ENCODE peak calls at places on chromosomes 11 and 22, in six cellular contexts. One of them, this sample, is unnamed.

GRCh38 chr11:57562596-57562995 is 4.9 kb downstream of the UBE2L6 start:
- DNase-seq in right atrium auricular region: no peak
- DNase-seq in fibroblast of the aortic adventitia: no peak
- DNase-seq in right lobe of liver: no peak
- DNase-seq in kidney: no peak
- DNase-seq in sigmoid colon: no peak
- DNase-seq in this sample: no peak

GRCh38 chr11:110438017-110438416 is 8.3 kb downstream of the FDX1 start:
- DNase-seq in kidney: no peak
- DNase-seq in fibroblast of the aortic adventitia: no peak
- DNase-seq in right lobe of liver: no peak
- DNase-seq in sigmoid colon: no peak
- DNase-seq in right atrium auricular region: no peak
- DNase-seq in this sample: no peak

GRCh38 chr22:49299821-49300231 is 527.8 kb downstream of the BRD1 start:
- DNase-seq in sigmoid colon: no peak
- DNase-seq in kidney: no peak
- DNase-seq in fibroblast of the aortic adventitia: no peak
- DNase-seq in right lobe of liver: no peak
- DNase-seq in right atrium auricular region: peak; percentile 50
- DNase-seq in this sample: no peak

GRCh38 chr11:78889698-78890097 is 315.0 kb upstream of the NARS2 start:
- DNase-seq in fibroblast of the aortic adventitia: no peak
- DNase-seq in kidney: no peak
- DNase-seq in right atrium auricular region: no peak
- DNase-seq in right lobe of liver: no peak
- DNase-seq in sigmoid colon: no peak
- DNase-seq in this sample: no peak

GRCh38 chr11:450809-451451 is 851 bp downstream of the PTDSS2 start:
- DNase-seq in right atrium auricular region: peak; percentile 69
- DNase-seq in right lobe of liver: peak; percentile 81
- DNase-seq in kidney: peak; percentile 90
- DNase-seq in sigmoid colon: peak; percentile 83
- DNase-seq in fibroblast of the aortic adventitia: peak; percentile 59
- DNase-seq in this sample: peak; percentile 10

GRCh38 chr11:41947392-41947791 is 487.9 kb upstream of the LRRC4C start:
- DNase-seq in kidney: peak; percentile 52
- DNase-seq in fibroblast of the aortic adventitia: no peak
- DNase-seq in right atrium auricular region: no peak
- DNase-seq in sigmoid colon: no peak
- DNase-seq in right lobe of liver: peak; percentile 46
- DNase-seq in this sample: no peak

GRCh38 chr11:69297926-69298777 is 4.2 kb downstream of the MYEOV start:
- DNase-seq in fibroblast of the aortic adventitia: peak; percentile 85
- DNase-seq in right lobe of liver: peak; percentile 82
- DNase-seq in kidney: peak; percentile 96
- DNase-seq in sigmoid colon: peak; percentile 83
- DNase-seq in right atrium auricular region: peak; percentile 93
- DNase-seq in this sample: no peak

GRCh38 chr22:24424001-24424900 is 3.1 kb upstream of the ADORA2A start:
- DNase-seq in fibroblast of the aortic adventitia: no peak
- DNase-seq in kidney: peak; percentile 78
- DNase-seq in sigmoid colon: no peak
- DNase-seq in right lobe of liver: no peak
- DNase-seq in right atrium auricular region: no peak
- DNase-seq in this sample: no peak

GRCh38 chr11:69904331-69905201 is 85.3 kb upstream of the FGF3 start:
- DNase-seq in fibroblast of the aortic adventitia: no peak
- DNase-seq in sigmoid colon: no peak
- DNase-seq in right atrium auricular region: no peak
- DNase-seq in right lobe of liver: peak; percentile 35
- DNase-seq in kidney: peak; percentile 34
- DNase-seq in this sample: no peak

GRCh38 chr11:72712168-72712721 is 38.0 kb upstream of the PDE2A start:
- DNase-seq in fibroblast of the aortic adventitia: no peak
- DNase-seq in kidney: peak; percentile 87
- DNase-seq in right lobe of liver: peak; percentile 77
- DNase-seq in right atrium auricular region: peak; percentile 74
- DNase-seq in sigmoid colon: peak; percentile 79
- DNase-seq in this sample: no peak

GRCh38 chr11:61891331-61892084 is at the start of gene FADS3:
- DNase-seq in fibroblast of the aortic adventitia: peak; percentile 67
- DNase-seq in right atrium auricular region: peak; percentile 92
- DNase-seq in kidney: peak; percentile 96
- DNase-seq in right lobe of liver: peak; percentile 92
- DNase-seq in sigmoid colon: peak; percentile 94
- DNase-seq in this sample: no peak
- TF ChIP-seq CTCF in fibroblast of the aortic adventitia: no peak
- TF ChIP-seq CTCF in right atrium auricular region: no peak
- TF ChIP-seq CTCF in kidney: no peak
- TF ChIP-seq CTCF in right lobe of liver: no peak
- TF ChIP-seq CTCF in sigmoid colon: no peak
- TF ChIP-seq CTCF in this sample: no peak

DNA sequence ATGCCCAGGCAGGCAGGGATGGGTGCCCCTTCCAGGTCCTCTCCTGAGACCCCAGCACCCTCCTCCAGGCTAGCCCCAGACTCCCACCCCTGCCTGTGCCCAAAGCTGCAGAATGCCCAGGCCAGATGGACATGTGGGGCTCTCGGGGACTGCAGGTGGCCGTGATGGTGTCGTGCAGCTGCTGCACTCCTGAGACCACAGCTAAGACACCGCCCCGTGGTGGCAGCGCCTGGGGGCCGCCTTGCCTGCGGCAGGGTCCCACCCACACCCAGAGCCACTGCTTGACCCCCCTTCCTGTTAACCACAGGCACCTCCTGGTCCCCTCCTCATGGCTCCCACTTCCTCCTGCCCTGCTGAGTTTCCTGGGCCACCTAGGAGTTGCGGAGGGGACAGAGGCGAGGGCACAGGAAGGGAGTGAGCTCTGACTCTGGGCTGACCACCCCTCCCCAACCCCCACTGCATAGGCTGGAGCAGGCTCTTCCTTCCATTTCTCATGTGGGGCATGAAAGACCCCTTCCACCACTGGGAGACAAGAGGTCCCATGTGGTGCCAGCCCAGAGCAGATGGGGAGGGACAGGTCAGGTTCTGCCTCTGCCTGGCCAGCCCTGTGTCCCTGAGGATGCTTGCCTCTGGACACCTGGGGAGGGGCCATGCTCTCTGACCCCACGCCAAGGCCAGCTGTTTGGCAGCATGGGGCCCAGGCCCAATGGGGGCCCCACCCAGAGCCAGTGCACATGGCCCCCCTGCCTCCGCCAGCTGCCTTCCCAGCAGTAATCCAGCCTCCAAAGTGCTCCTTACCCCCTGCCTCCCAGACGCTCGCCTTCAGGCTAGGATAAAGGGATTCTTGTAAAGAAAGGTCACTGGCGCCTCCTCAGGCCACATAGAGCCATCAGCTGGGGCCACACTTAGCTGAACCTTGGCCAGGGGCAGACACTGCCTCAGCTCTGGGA is 29.3 kb downstream of the OSBPL5 start:
- DNase-seq in right lobe of liver: peak; percentile 47
- DNase-seq in kidney: peak; percentile 58
- DNase-seq in right atrium auricular region: no peak
- DNase-seq in fibroblast of the aortic adventitia: no peak
- DNase-seq in sigmoid colon: peak; percentile 61
- DNase-seq in this sample: no peak
- TF ChIP-seq CTCF in right lobe of liver: no peak
- TF ChIP-seq CTCF in kidney: no peak
- TF ChIP-seq CTCF in right atrium auricular region: no peak
- TF ChIP-seq CTCF in fibroblast of the aortic adventitia: no peak
- TF ChIP-seq CTCF in sigmoid colon: no peak
- TF ChIP-seq CTCF in this sample: no peak

GRCh38 chr11:12186683-12187082 is 76.3 kb downstream of the MICAL2 start:
- DNase-seq in kidney: no peak
- DNase-seq in right lobe of liver: no peak
- DNase-seq in sigmoid colon: no peak
- DNase-seq in fibroblast of the aortic adventitia: no peak
- DNase-seq in right atrium auricular region: no peak
- DNase-seq in this sample: no peak

GRCh38 chr11:12187399-12187798 is 77.0 kb downstream of the MICAL2 start:
- DNase-seq in fibroblast of the aortic adventitia: no peak
- DNase-seq in sigmoid colon: no peak
- DNase-seq in right atrium auricular region: no peak
- DNase-seq in kidney: no peak
- DNase-seq in right lobe of liver: no peak
- DNase-seq in this sample: no peak

GRCh38 chr11:12184696-12185095 is 74.3 kb downstream of the MICAL2 start:
- DNase-seq in right atrium auricular region: no peak
- DNase-seq in right lobe of liver: no peak
- DNase-seq in fibroblast of the aortic adventitia: no peak
- DNase-seq in sigmoid colon: no peak
- DNase-seq in kidney: no peak
- DNase-seq in this sample: no peak

GRCh38 chr11:12185106-12185690 is 74.8 kb downstream of the MICAL2 start:
- DNase-seq in right atrium auricular region: no peak
- DNase-seq in fibroblast of the aortic adventitia: no peak
- DNase-seq in right lobe of liver: no peak
- DNase-seq in sigmoid colon: no peak
- DNase-seq in kidney: no peak
- DNase-seq in this sample: no peak

DNA sequence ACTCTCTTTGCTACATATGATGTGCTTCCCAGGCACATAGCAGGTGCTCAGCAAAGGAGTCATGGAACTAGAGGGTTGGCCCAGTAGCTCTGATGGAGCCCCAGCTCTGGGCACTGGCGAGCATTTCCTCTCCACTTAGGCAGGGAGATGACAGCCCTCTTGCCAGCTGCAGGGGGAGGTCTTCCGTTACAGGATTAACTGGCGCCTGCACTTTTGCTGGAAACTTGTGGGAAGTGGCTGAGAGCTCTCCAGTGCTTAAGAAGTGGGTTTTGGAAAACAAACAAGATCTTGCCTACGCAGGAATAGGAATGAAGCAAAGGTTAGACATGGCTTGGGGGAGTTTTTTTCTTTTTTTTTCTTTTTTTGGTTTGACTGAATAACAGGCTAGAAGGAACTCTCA is 75.5 kb downstream of the MICAL2 start:
- DNase-seq in fibroblast of the aortic adventitia: no peak
- DNase-seq in right atrium auricular region: no peak
- DNase-seq in kidney: no peak
- DNase-seq in sigmoid colon: no peak
- DNase-seq in right lobe of liver: no peak
- DNase-seq in this sample: no peak
- TF ChIP-seq CTCF in fibroblast of the aortic adventitia: no peak
- TF ChIP-seq CTCF in right atrium auricular region: no peak
- TF ChIP-seq CTCF in kidney: no peak
- TF ChIP-seq CTCF in sigmoid colon: no peak
- TF ChIP-seq CTCF in right lobe of liver: no peak
- TF ChIP-seq CTCF in this sample: no peak

GRCh38 chr11:20457934-20458333 is 70.4 kb downstream of the PRMT3 start:
- DNase-seq in kidney: no peak
- DNase-seq in right atrium auricular region: no peak
- DNase-seq in right lobe of liver: no peak
- DNase-seq in fibroblast of the aortic adventitia: no peak
- DNase-seq in sigmoid colon: no peak
- DNase-seq in this sample: no peak
- TF ChIP-seq CTCF in kidney: no peak
- TF ChIP-seq CTCF in right atrium auricular region: no peak
- TF ChIP-seq CTCF in right lobe of liver: no peak
- TF ChIP-seq CTCF in fibroblast of the aortic adventitia: no peak
- TF ChIP-seq CTCF in sigmoid colon: no peak
- TF ChIP-seq CTCF in this sample: no peak

GRCh38 chr11:129817282-129818051 is 1.8 kb downstream of the TMEM45B start:
- DNase-seq in right atrium auricular region: no peak
- DNase-seq in sigmoid colon: no peak
- DNase-seq in fibroblast of the aortic adventitia: no peak
- DNase-seq in kidney: no peak
- DNase-seq in right lobe of liver: no peak
- DNase-seq in this sample: no peak
- TF ChIP-seq CTCF in right atrium auricular region: no peak
- TF ChIP-seq CTCF in sigmoid colon: no peak
- TF ChIP-seq CTCF in fibroblast of the aortic adventitia: no peak
- TF ChIP-seq CTCF in kidney: no peak
- TF ChIP-seq CTCF in right lobe of liver: no peak
- TF ChIP-seq CTCF in this sample: no peak

GRCh38 chr11:132077416-132077815 is 707.0 kb downstream of the NTM start:
- DNase-seq in kidney: no peak
- DNase-seq in fibroblast of the aortic adventitia: no peak
- DNase-seq in right atrium auricular region: no peak
- DNase-seq in sigmoid colon: no peak
- DNase-seq in right lobe of liver: no peak
- DNase-seq in this sample: no peak

GRCh38 chr11:132075447-132075846 is 705.0 kb downstream of the NTM start:
- DNase-seq in sigmoid colon: no peak
- DNase-seq in fibroblast of the aortic adventitia: no peak
- DNase-seq in right atrium auricular region: no peak
- DNase-seq in right lobe of liver: no peak
- DNase-seq in kidney: no peak
- DNase-seq in this sample: no peak

GRCh38 chr11:132072044-132072879 is 701.8 kb downstream of the NTM start:
- DNase-seq in right atrium auricular region: no peak
- DNase-seq in fibroblast of the aortic adventitia: peak; percentile 96
- DNase-seq in kidney: no peak
- DNase-seq in right lobe of liver: no peak
- DNase-seq in sigmoid colon: no peak
- DNase-seq in this sample: peak; percentile 99

GRCh38 chr11:132072880-132073213 is 702.4 kb downstream of the NTM start:
- DNase-seq in kidney: no peak
- DNase-seq in sigmoid colon: no peak
- DNase-seq in right lobe of liver: no peak
- DNase-seq in right atrium auricular region: no peak
- DNase-seq in fibroblast of the aortic adventitia: peak; percentile 76
- DNase-seq in this sample: no peak

DNA sequence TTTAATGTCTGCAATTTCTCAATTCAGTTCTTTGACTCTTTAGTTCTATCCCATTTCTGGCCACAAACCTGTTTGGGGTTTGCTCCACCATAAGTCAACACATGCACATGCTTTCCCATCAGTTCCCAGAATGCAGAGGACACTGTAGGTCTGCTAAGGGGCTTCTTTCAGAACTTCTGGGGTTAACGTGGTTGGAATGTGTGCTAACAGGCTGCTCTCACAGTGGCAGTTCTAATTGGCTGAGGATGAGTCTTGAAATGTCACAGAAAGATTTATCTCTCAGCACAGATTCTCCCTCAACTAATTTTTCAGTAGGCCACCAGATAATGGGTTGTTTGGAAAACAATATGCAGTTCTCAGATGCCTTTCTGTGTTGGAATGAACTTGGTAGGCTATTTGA is 703.4 kb downstream of the NTM start:
- DNase-seq in kidney: no peak
- DNase-seq in right lobe of liver: no peak
- DNase-seq in right atrium auricular region: no peak
- DNase-seq in fibroblast of the aortic adventitia: no peak
- DNase-seq in sigmoid colon: no peak
- DNase-seq in this sample: no peak
- TF ChIP-seq CTCF in kidney: no peak
- TF ChIP-seq CTCF in right lobe of liver: no peak
- TF ChIP-seq CTCF in right atrium auricular region: no peak
- TF ChIP-seq CTCF in fibroblast of the aortic adventitia: no peak
- TF ChIP-seq CTCF in sigmoid colon: no peak
- TF ChIP-seq CTCF in this sample: no peak

GRCh38 chr11:66344550-66345315 is at the start of gene BRMS1:
- DNase-seq in sigmoid colon: peak; percentile 99
- DNase-seq in right lobe of liver: peak; percentile 99
- DNase-seq in right atrium auricular region: peak; percentile 98
- DNase-seq in fibroblast of the aortic adventitia: peak; percentile 97
- DNase-seq in kidney: peak; percentile 100
- DNase-seq in this sample: peak; percentile 79
- TF ChIP-seq CTCF in sigmoid colon: peak; percentile 12
- TF ChIP-seq CTCF in right lobe of liver: peak; percentile 25
- TF ChIP-seq CTCF in right atrium auricular region: peak; percentile 40
- TF ChIP-seq CTCF in fibroblast of the aortic adventitia: peak; percentile 40
- TF ChIP-seq CTCF in kidney: no peak
- TF ChIP-seq CTCF in this sample: no peak

GRCh38 chr22:43088979-43089717 is at the start of gene TTLL1:
- DNase-seq in fibroblast of the aortic adventitia: peak; percentile 74
- DNase-seq in sigmoid colon: peak; percentile 91
- DNase-seq in right lobe of liver: peak; percentile 92
- DNase-seq in right atrium auricular region: peak; percentile 85
- DNase-seq in kidney: peak; percentile 95
- DNase-seq in this sample: no peak
- TF ChIP-seq CTCF in fibroblast of the aortic adventitia: peak; percentile 27
- TF ChIP-seq CTCF in sigmoid colon: no peak
- TF ChIP-seq CTCF in right lobe of liver: peak; percentile 30
- TF ChIP-seq CTCF in right atrium auricular region: peak; percentile 37
- TF ChIP-seq CTCF in kidney: no peak
- TF ChIP-seq CTCF in this sample: no peak

This sample was measured in AG04449.